ENCODE peak calls at places on chromosomes 11 and 22, in eight cellular contexts. G is body of pancreas; E is CD8-positive, alpha-beta memory T cell; W is aorta; U is prostate gland; J is right lobe of liver; B is fibroblast of lung; T is CD4-positive, CD25-positive, alpha-beta regulatory T cell. M is an unnamed sample. For H3K4me1, the result is how much of the 10 kb centered on the place peaks cover.

GRCh38 chr22:47257566-47257965 is 495.1 kb downstream of the TBC1D22A start:
- DNase-seq in U (no peak), T (no peak), G (no peak), J (no peak), E (no peak), B (no peak), W (peak), M (no peak)

GRCh38 chr11:79956061-79956460 is 515.2 kb upstream of the TENM4 start:
- DNase-seq in W (no peak), G (no peak), B (no peak), E (no peak), J (no peak), T (no peak), U (no peak), M (no peak)

GRCh38 chr11:70409871-70410270 is 11.5 kb downstream of the CTTN start:
- DNase-seq in E (no peak), U (no peak), B (no peak), T (no peak), G (no peak), J (no peak), W (no peak), M (no peak)

GRCh38 chr11:118628432-118628831 is 21.0 kb downstream of the PHLDB1 start:
- DNase-seq in W (no peak), J (no peak), B (no peak), U (no peak), T (no peak), G (peak), E (no peak), M (peak)

GRCh38 chr11:123587044-123587443 is 67.4 kb downstream of the SCN3B start:
- DNase-seq in W (no peak), G (no peak), J (no peak), E (no peak), B (no peak), U (no peak), T (no peak), M (no peak)

GRCh38 chr22:39488563-39489083 is 13.5 kb upstream of the MIEF1 start:
- DNase-seq in T (no peak), B (no peak), E (no peak), J (no peak), W (no peak), U (no peak), G (no peak), M (no peak)

GRCh38 chr22:23122216-23122957 is 19.4 kb downstream of the RSPH14 start:
- DNase-seq in J (no peak), W (no peak), G (no peak), T (no peak), U (no peak), E (no peak), B (no peak), M (no peak)

GRCh38 chr22:42637555-42637954 is 2.8 kb downstream of the ATP5MGL start:
- DNase-seq in G (no peak), W (no peak), B (no peak), U (no peak), E (no peak), T (no peak), J (no peak), M (no peak)

GRCh38 chr22:32591620-32592019 is 117.0 kb downstream of the FBXO7 start:
- DNase-seq in J (no peak), E (no peak), G (no peak), U (no peak), W (no peak), B (peak), T (no peak), M (no peak)

GRCh38 chr11:129639300-129639699 is 176.3 kb upstream of the TMEM45B start:
- DNase-seq in G (no peak), J (no peak), W (no peak), T (no peak), E (no peak), U (no peak), B (peak), M (no peak)

GRCh38 chr11:380996-381395 is 11.7 kb downstream of the B4GALNT4 start:
- DNase-seq in T (no peak), U (no peak), W (no peak), B (no peak), G (no peak), J (no peak), E (no peak), M (no peak)

GRCh38 chr22:39818050-39818449 is 75.5 kb downstream of the ENTHD1 start:
- DNase-seq in W (no peak), G (no peak), T (no peak), E (no peak), U (no peak), B (peak), J (no peak), M (no peak)

GRCh38 chr22:21803859-21804258 is 63.6 kb downstream of the MAPK1 start:
- DNase-seq in U (no peak), E (no peak), T (no peak), G (no peak), J (no peak), W (no peak), B (no peak), M (no peak)

GRCh38 chr11:1197886-1198765 is 24.7 kb upstream of the MUC5B start:
- DNase-seq in T (no peak), B (no peak), G (peak), E (no peak), W (peak), J (peak), U (no peak), M (peak)

GRCh38 chr11:102099755-102100154 is 10.5 kb upstream of the YAP1 start:
- DNase-seq in W (no peak), J (no peak), B (no peak), E (no peak), U (no peak), G (no peak), T (no peak), M (no peak)

GRCh38 chr11:72712168-72712721 is 38.0 kb upstream of the PDE2A start:
- DNase-seq in W (no peak), U (no peak), J (peak), T (no peak), G (no peak), E (no peak), B (peak), M (peak)

GRCh38 chr11:72478596-72479143 is 44.3 kb upstream of the CLPB start:
- DNase-seq in G (no peak), W (no peak), B (no peak), T (no peak), E (no peak), U (no peak), J (no peak), M (no peak)

GRCh38 chr22:42847110-42847509 is 10.0 kb downstream of the ARFGAP3 start:
- DNase-seq in W (no peak), T (no peak), B (no peak), E (no peak), G (no peak), U (no peak), J (no peak), M (no peak)

GRCh38 chr11:11735586-11735985 is 106.2 kb upstream of the USP47 start:
- DNase-seq in T (no peak), B (no peak), G (no peak), J (no peak), U (no peak), W (no peak), E (no peak), M (no peak)

GRCh38 chr11:11733246-11733763 is 108.5 kb upstream of the USP47 start:
- DNase-seq in U (no peak), J (no peak), B (no peak), T (no peak), G (no peak), E (no peak), W (no peak), M (no peak)

GRCh38 chr11:11728371-11728770 is 106.6 kb upstream of the GALNT18 start:
- DNase-seq in E (no peak), U (no peak), W (no peak), T (no peak), G (no peak), J (no peak), B (no peak), M (no peak)

GRCh38 chr11:11731311-11732083 is 109.7 kb upstream of the GALNT18 start:
- DNase-seq in G (no peak), J (no peak), T (no peak), U (no peak), E (no peak), W (no peak), B (peak), M (no peak)

GRCh38 chr11:11732116-11732515 is 109.7 kb upstream of the USP47 start:
- DNase-seq in E (no peak), J (no peak), T (no peak), W (no peak), B (peak), U (no peak), G (no peak), M (no peak)
- H3K4me1 ChIP-seq in E (under half), J (under half), T (under half), W (under half), B (under half), U (under half), G (under half), M (under half)

GRCh38 chr22:35253946-35254345 is 3.3 kb upstream of the HMGXB4 start:
- DNase-seq in E (no peak), B (no peak), J (no peak), G (no peak), T (no peak), W (no peak), U (no peak), M (no peak)

GRCh38 chr22:35257321-35258143 is at the start of gene HMGXB4:
- DNase-seq in E (peak), T (peak), G (peak), W (peak), B (peak), U (peak), J (peak), M (peak)

GRCh38 chr22:35257002-35257320 is 332 bp upstream of the HMGXB4 start:
- DNase-seq in U (no peak), J (no peak), G (no peak), B (no peak), W (no peak), T (no peak), E (no peak), M (no peak)

GRCh38 chr22:35258144-35258988 is 1.1 kb downstream of the HMGXB4 start:
- DNase-seq in B (peak), U (peak), T (no peak), G (no peak), W (no peak), E (no peak), J (no peak), M (no peak)
- H3K27ac ChIP-seq in B (peak), U (peak), T (peak), G (no peak), W (peak), E (peak), J (peak), M (peak)

DNA sequence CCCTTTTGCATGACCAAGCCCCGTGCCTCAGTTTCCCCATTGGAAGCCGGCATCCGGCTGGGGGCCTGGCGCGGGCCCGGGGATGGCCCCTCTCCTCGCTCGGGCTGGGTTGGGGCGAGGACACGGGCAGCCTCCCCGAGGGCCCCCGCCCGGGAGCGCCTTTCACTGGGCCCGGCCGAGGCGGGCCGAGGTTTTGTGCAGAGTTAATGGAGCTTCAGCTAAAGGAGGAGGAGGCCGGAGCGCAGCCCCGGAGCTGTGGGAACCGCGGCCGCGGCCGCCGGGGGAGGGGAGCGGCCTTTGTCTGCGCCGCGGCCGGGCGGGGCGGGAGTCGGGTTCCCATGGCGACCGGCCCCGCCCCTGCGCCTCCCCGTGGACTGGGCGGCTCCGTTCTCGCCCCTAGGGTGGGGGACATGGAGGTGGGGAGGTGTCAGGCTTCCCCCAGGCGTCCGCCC is 1.4 kb upstream of the MAPK11 start:
- DNase-seq in G (peak), J (no peak), B (peak), E (peak), W (peak), T (peak), U (peak), M (peak)
- H3K4me3 ChIP-seq in G (no peak), J (peak), B (no peak), E (peak), W (no peak), T (no peak), U (peak), M (peak)

GRCh38 chr11:12436266-12436665 is 58.9 kb downstream of the PARVA start:
- DNase-seq in J (no peak), U (no peak), W (no peak), G (no peak), T (no peak), E (no peak), B (no peak), M (no peak)
- H3K4me1 ChIP-seq in J (under half), U (under half), W (under half), G (under half), T (under half), E (under half), B (under half), M (half or more)

GRCh38 chr11:12222099-12222751 is 111.8 kb downstream of the MICAL2 start:
- DNase-seq in J (peak), W (no peak), U (no peak), G (no peak), B (peak), T (no peak), E (peak), M (peak)
- H3K27ac ChIP-seq in J (peak), W (peak), U (no peak), G (no peak), B (peak), T (peak), E (no peak), M (peak)